ENCODE peak calls at places on chromosome 4, in ten cellular contexts. I is H1, L is cardiac muscle cell, D is kidney, X is pancreas, N is dorsolateral prefrontal cortex, A is left lung, T is gastrocnemius medialis, V is IMR-90, G is AG04450. C is an unnamed sample.

GRCh38 chr4:98639523-98639922 is 18.9 kb downstream of the TSPAN5 start:
- DNase-seq in I (no peak), L (no peak), D (no peak), X (no peak), N (no peak), A (no peak), T (no peak), V (peak), G (no peak), C (no peak)

GRCh38 chr4:69970071-69970470 is 4.5 kb upstream of the CSN2 start:
- DNase-seq in I (no peak), L (no peak), D (no peak), X (no peak), N (no peak), A (no peak), T (no peak), V (no peak), G (no peak), C (no peak)

GRCh38 chr4:182139481-182139880 is 103.7 kb upstream of the TENM3 start:
- DNase-seq in I (no peak), L (no peak), D (peak), X (no peak), N (no peak), A (no peak), T (no peak), V (no peak), G (no peak), C (no peak)

GRCh38 chr4:40626183-40626990 is 3.3 kb downstream of the RBM47 start:
- DNase-seq in I (no peak), L (no peak), D (no peak), X (no peak), N (no peak), A (no peak), T (no peak), V (peak), G (no peak), C (no peak)

GRCh38 chr4:156884183-156884582 is 87.4 kb downstream of the PDGFC start:
- DNase-seq in I (no peak), L (no peak), D (no peak), X (no peak), N (no peak), A (no peak), T (no peak), V (no peak), G (no peak), C (peak)

GRCh38 chr4:109826719-109827118 is 1.1 kb upstream of the RRH start:
- DNase-seq in I (no peak), L (peak), D (no peak), X (no peak), N (no peak), A (no peak), T (no peak), V (peak), G (no peak), C (peak)

GRCh38 chr4:56187601-56188177 is 199.6 kb downstream of the AASDH start:
- DNase-seq in I (no peak), L (no peak), D (no peak), X (no peak), N (no peak), A (no peak), T (no peak), V (no peak), G (no peak), C (no peak)

GRCh38 chr4:147815741-147816140 is 83.9 kb downstream of the ARHGAP10 start:
- DNase-seq in I (no peak), L (no peak), D (no peak), X (no peak), N (no peak), A (no peak), T (no peak), V (no peak), G (no peak), C (no peak)

GRCh38 chr4:45477311-45477733 is 646.5 kb downstream of the GABRG1 start:
- DNase-seq in I (no peak), L (no peak), D (peak), X (peak), N (no peak), A (no peak), T (no peak), V (no peak), G (no peak), C (no peak)

GRCh38 chr4:40953253-40954118 is 203.7 kb downstream of the NSUN7 start:
- DNase-seq in I (no peak), L (peak), D (no peak), X (no peak), N (no peak), A (no peak), T (peak), V (no peak), G (no peak), C (no peak)

GRCh38 chr4:151169900-151170299 is 70.5 kb downstream of the RPS3A start:
- DNase-seq in I (no peak), L (no peak), D (no peak), X (no peak), N (no peak), A (no peak), T (no peak), V (peak), G (peak), C (no peak)

GRCh38 chr4:38832624-38833528 is 23.7 kb downstream of the TLR6 start:
- DNase-seq in I (peak), L (no peak), D (no peak), X (no peak), N (no peak), A (no peak), T (no peak), V (no peak), G (no peak), C (no peak)
- TF ChIP-seq CTCF in I (peak), L (peak), D (no peak), X (no peak), N (no peak), A (no peak), T (no peak), V (no peak), G (no peak), C (no peak)

GRCh38 chr4:12242354-12242753 is 813.7 kb upstream of the HS3ST1 start:
- DNase-seq in I (no peak), L (no peak), D (no peak), X (no peak), N (no peak), A (no peak), T (no peak), V (no peak), G (no peak), C (no peak)
- H3K27ac ChIP-seq in I (no peak), L (no peak), D (no peak), X (no peak), N (no peak), A (no peak), T (no peak), V (no peak), G (no peak), C (no peak)

GRCh38 chr4:52861879-52862604 is at the start of gene RASL11B:
- DNase-seq in I (peak), L (peak), D (peak), X (peak), N (peak), A (peak), T (peak), V (peak), G (no peak), C (peak)
- TF ChIP-seq CTCF in I (no peak), L (no peak), D (no peak), X (no peak), N (no peak), A (peak), T (peak), V (no peak), G (no peak), C (no peak)

GRCh38 chr4:78152795-78153194 is 95.7 kb downstream of the FRAS1 start:
- DNase-seq in I (no peak), L (no peak), D (no peak), X (no peak), N (no peak), A (no peak), T (no peak), V (no peak), G (no peak), C (no peak)

GRCh38 chr4:78150465-78150864 is 93.3 kb downstream of the FRAS1 start:
- DNase-seq in I (no peak), L (no peak), D (no peak), X (no peak), N (no peak), A (no peak), T (no peak), V (no peak), G (no peak), C (no peak)

GRCh38 chr4:78145622-78146021 is 88.5 kb downstream of the FRAS1 start:
- DNase-seq in I (no peak), L (no peak), D (no peak), X (no peak), N (no peak), A (no peak), T (no peak), V (no peak), G (no peak), C (no peak)

GRCh38 chr4:78145005-78145404 is 87.9 kb downstream of the FRAS1 start:
- DNase-seq in I (no peak), L (no peak), D (no peak), X (no peak), N (no peak), A (no peak), T (no peak), V (no peak), G (no peak), C (no peak)

DNA sequence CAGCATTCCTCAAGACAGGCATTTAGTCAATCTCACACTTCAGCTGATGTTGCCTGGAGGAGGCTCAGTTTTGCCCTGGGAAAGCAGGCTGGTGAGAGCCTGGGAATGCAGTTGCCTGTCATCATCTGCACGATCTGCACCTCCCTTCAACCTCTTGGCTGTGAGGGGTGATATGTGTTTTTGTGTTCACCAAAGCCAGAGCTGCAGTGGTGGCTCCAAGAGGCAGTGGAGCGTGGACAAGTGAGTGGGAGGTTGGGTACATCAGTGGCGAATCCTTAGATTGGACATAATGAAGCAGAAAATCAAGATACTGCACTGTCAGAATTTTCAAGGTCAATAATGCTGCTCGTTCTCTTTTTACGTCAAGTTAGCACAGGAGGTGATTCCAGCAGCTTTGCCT is 92.6 kb downstream of the FRAS1 start:
- DNase-seq in I (no peak), L (peak), D (no peak), X (no peak), N (no peak), A (no peak), T (no peak), V (no peak), G (no peak), C (no peak)
- H3K27ac ChIP-seq in I (no peak), L (peak), D (peak), X (peak), N (no peak), A (no peak), T (no peak), V (no peak), G (no peak), C (no peak)

C was measured in RWPE1.